ENCODE peak calls at places on chromosomes 5 and 9, in four cellular contexts. One of them, this sample, is unnamed.

GRCh38 chr9:68751556-68751955 is 46.5 kb downstream of the PIP5K1B start:
- DNase-seq in GM23338: no peak
- DNase-seq in K562: no peak
- DNase-seq in pancreas: no peak
- DNase-seq in this sample: no peak

GRCh38 chr9:123542435-123543225 is 186.6 kb downstream of the CRB2 start:
- DNase-seq in GM23338: no peak
- DNase-seq in K562: no peak
- DNase-seq in pancreas: no peak
- DNase-seq in this sample: no peak

GRCh38 chr5:143134269-143134668 is 269.2 kb downstream of the NR3C1 start:
- DNase-seq in GM23338: no peak
- DNase-seq in K562: no peak
- DNase-seq in pancreas: no peak
- DNase-seq in this sample: no peak

GRCh38 chr5:547086-547924 is 23.1 kb upstream of the SLC9A3 start:
- DNase-seq in GM23338: no peak
- DNase-seq in K562: no peak
- DNase-seq in pancreas: no peak
- DNase-seq in this sample: peak; percentile 8

GRCh38 chr9:21670374-21670773 is 132.1 kb upstream of the MTAP start:
- DNase-seq in GM23338: no peak
- DNase-seq in K562: no peak
- DNase-seq in pancreas: no peak
- DNase-seq in this sample: no peak

GRCh38 chr5:148290271-148291195 is 21.7 kb upstream of the SPINK7 start:
- DNase-seq in GM23338: peak; percentile 79
- DNase-seq in K562: no peak
- DNase-seq in pancreas: no peak
- DNase-seq in this sample: no peak

GRCh38 chr5:136143763-136144162 is 11.1 kb downstream of the SMAD5 start:
- DNase-seq in GM23338: no peak
- DNase-seq in K562: no peak
- DNase-seq in pancreas: no peak
- DNase-seq in this sample: no peak

GRCh38 chr9:83639266-83639665 is 16.3 kb downstream of the IDNK start:
- DNase-seq in GM23338: no peak
- DNase-seq in K562: no peak
- DNase-seq in pancreas: no peak
- DNase-seq in this sample: no peak

GRCh38 chr5:39138182-39138487 is 63.9 kb upstream of the RICTOR start:
- DNase-seq in GM23338: no peak
- DNase-seq in K562: no peak
- DNase-seq in pancreas: no peak
- DNase-seq in this sample: no peak

GRCh38 chr9:8693147-8693921 is 893.8 kb upstream of the DMAC1 start:
- DNase-seq in GM23338: peak; percentile 44
- DNase-seq in K562: no peak
- DNase-seq in pancreas: no peak
- DNase-seq in this sample: no peak

GRCh38 chr9:111232997-111233790 is 96.8 kb downstream of the OR2K2 start:
- DNase-seq in GM23338: peak; percentile 29
- DNase-seq in K562: no peak
- DNase-seq in pancreas: no peak
- DNase-seq in this sample: peak; percentile 9

GRCh38 chr5:165029471-165029870 is 1524.1 kb downstream of the MAT2B start:
- DNase-seq in GM23338: peak; percentile 78
- DNase-seq in K562: no peak
- DNase-seq in pancreas: no peak
- DNase-seq in this sample: peak; percentile 79

GRCh38 chr9:83992407-83992806 is 11.8 kb downstream of the RMI1 start:
- DNase-seq in GM23338: no peak
- DNase-seq in K562: peak; percentile 15
- DNase-seq in pancreas: no peak
- DNase-seq in this sample: no peak

GRCh38 chr5:55892479-55892878 is 41.3 kb downstream of the IL31RA start:
- DNase-seq in GM23338: no peak
- DNase-seq in K562: no peak
- DNase-seq in pancreas: no peak
- DNase-seq in this sample: no peak

GRCh38 chr5:16690243-16690839 is 73.5 kb upstream of the RETREG1 start:
- DNase-seq in GM23338: peak; percentile 85
- DNase-seq in K562: peak; percentile 69
- DNase-seq in pancreas: no peak
- DNase-seq in this sample: peak; percentile 44

GRCh38 chr9:85541876-85542275 is 199.9 kb downstream of the AGTPBP1 start:
- DNase-seq in GM23338: peak; percentile 29
- DNase-seq in K562: no peak
- DNase-seq in pancreas: no peak
- DNase-seq in this sample: no peak

GRCh38 chr9:18566125-18566524 is 92.2 kb downstream of the ADAMTSL1 start:
- DNase-seq in GM23338: no peak
- DNase-seq in K562: no peak
- DNase-seq in pancreas: no peak
- DNase-seq in this sample: no peak

GRCh38 chr5:137186759-137187461 is 312.2 kb downstream of the SPOCK1 start:
- DNase-seq in GM23338: no peak
- DNase-seq in K562: no peak
- DNase-seq in pancreas: no peak
- DNase-seq in this sample: no peak

GRCh38 chr9:105908069-105908468 is 213.7 kb downstream of the TMEM38B start:
- DNase-seq in GM23338: no peak
- DNase-seq in K562: no peak
- DNase-seq in pancreas: no peak
- DNase-seq in this sample: no peak

GRCh38 chr5:158861366-158861765 is 238.3 kb downstream of the EBF1 start:
- DNase-seq in GM23338: no peak
- DNase-seq in K562: no peak
- DNase-seq in pancreas: no peak
- DNase-seq in this sample: no peak

GRCh38 chr5:131538177-131538593 is 96.8 kb downstream of the RAPGEF6 start:
- DNase-seq in GM23338: no peak
- DNase-seq in K562: no peak
- DNase-seq in pancreas: no peak
- DNase-seq in this sample: no peak

GRCh38 chr5:123992641-123993040 is 480.7 kb downstream of the CSNK1G3 start:
- DNase-seq in GM23338: peak; percentile 51
- DNase-seq in K562: no peak
- DNase-seq in pancreas: no peak
- DNase-seq in this sample: no peak

GRCh38 chr5:71748360-71748759 is 29.3 kb downstream of the CARTPT start:
- DNase-seq in GM23338: no peak
- DNase-seq in K562: no peak
- DNase-seq in pancreas: peak; percentile 71
- DNase-seq in this sample: peak; percentile 68

GRCh38 chr5:162231522-162231921 is 163.9 kb downstream of the GABRG2 start:
- DNase-seq in GM23338: no peak
- DNase-seq in K562: no peak
- DNase-seq in pancreas: no peak
- DNase-seq in this sample: no peak

GRCh38 chr5:83026507-83026906 is 50.7 kb downstream of the TMEM167A start:
- DNase-seq in GM23338: peak; percentile 56
- DNase-seq in K562: no peak
- DNase-seq in pancreas: no peak
- DNase-seq in this sample: no peak

GRCh38 chr5:138457532-138458275 is 7.6 kb upstream of the EGR1 start:
- DNase-seq in GM23338: no peak
- DNase-seq in K562: no peak
- DNase-seq in pancreas: no peak
- DNase-seq in this sample: no peak

GRCh38 chr5:80884851-80885697 is 75.1 kb upstream of the RASGRF2 start:
- DNase-seq in GM23338: no peak
- DNase-seq in K562: peak; percentile 12
- DNase-seq in pancreas: no peak
- DNase-seq in this sample: no peak

GRCh38 chr5:105956456-105957177 is 1714.1 kb downstream of the EFNA5 start:
- DNase-seq in GM23338: no peak
- DNase-seq in K562: no peak
- DNase-seq in pancreas: no peak
- DNase-seq in this sample: no peak

GRCh38 chr5:97929383-97929782 is 746.3 kb upstream of the RIOK2 start:
- DNase-seq in GM23338: no peak
- DNase-seq in K562: no peak
- DNase-seq in pancreas: no peak
- DNase-seq in this sample: no peak

GRCh38 chr5:93622240-93622885 is 39.3 kb downstream of the NR2F1 start:
- DNase-seq in GM23338: peak; percentile 80
- DNase-seq in K562: no peak
- DNase-seq in pancreas: no peak
- DNase-seq in this sample: peak; percentile 51

GRCh38 chr5:130514984-130515690 is 610.9 kb downstream of the CHSY3 start:
- DNase-seq in GM23338: no peak
- DNase-seq in K562: no peak
- DNase-seq in pancreas: no peak
- DNase-seq in this sample: no peak

GRCh38 chr5:149605998-149606721 is 24.9 kb downstream of the ARHGEF37 start:
- DNase-seq in GM23338: no peak
- DNase-seq in K562: peak; percentile 83
- DNase-seq in pancreas: no peak
- DNase-seq in this sample: no peak
- H3K4me1 ChIP-seq in GM23338: no peaks in the 10 kb centered on the region
- H3K4me1 ChIP-seq in K562: peaks cover 14% of the 10 kb centered on the region
- H3K4me1 ChIP-seq in pancreas: no peaks in the 10 kb centered on the region
- H3K4me1 ChIP-seq in this sample: no peaks in the 10 kb centered on the region

DNA sequence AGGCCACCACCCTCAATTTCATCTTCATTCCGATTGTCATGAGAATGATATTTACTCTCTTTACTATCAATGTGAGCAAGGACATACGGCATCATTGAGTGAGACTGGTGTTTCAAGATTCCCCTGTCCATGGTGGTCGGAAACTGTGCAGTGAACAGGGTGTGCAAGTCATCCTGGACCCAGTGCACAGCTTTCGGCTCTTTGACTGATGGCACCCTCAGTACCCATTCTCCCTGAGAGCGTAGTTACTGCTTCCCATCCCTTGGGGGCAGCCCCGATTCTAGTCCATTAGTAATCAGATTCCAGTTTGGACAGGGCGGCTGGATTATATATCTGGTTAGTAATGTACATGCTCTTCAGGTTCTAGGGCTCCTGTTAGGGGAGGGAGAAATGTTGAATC is 61.7 kb upstream of the SUB1 start:
- DNase-seq in GM23338: peak; percentile 27
- DNase-seq in K562: no peak
- DNase-seq in pancreas: no peak
- DNase-seq in this sample: peak; percentile 31
- TF ChIP-seq CTCF in GM23338: peak; percentile 46
- TF ChIP-seq CTCF in K562: peak; percentile 18
- TF ChIP-seq CTCF in pancreas: no peak
- TF ChIP-seq CTCF in this sample: peak; percentile 27

DNA sequence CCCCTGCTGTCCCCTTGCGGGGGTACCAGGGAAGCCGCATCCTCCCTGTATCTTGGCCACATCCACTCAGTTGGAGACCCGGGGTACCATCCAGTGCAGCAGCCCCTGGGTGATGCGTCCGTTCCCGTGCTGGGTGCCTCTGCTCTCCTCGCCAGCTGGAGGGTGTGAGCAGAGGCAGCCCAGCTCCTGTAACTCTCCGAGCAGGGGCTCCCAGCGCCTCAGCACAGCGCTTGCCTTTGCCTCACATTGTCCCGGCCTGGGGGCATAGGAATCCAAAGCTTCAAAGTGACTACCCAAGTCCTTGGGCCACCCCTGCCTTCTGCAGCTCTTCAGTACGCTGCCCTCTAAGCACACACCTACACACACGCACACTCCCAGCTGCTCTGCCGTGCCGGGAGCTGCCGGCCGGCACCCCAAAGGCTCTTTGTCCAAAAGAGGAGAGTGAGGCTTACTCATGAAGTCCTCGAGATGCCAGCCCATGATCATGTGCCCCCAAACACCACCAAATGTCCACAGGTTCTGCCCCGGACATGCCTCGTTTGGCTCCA is 733 bp downstream of the ANGPTL2 start:
- DNase-seq in GM23338: peak; percentile 30
- DNase-seq in K562: no peak
- DNase-seq in pancreas: no peak
- DNase-seq in this sample: peak; percentile 34
- H3K4me3 ChIP-seq in GM23338: peak overlapping the region; percentile 60
- H3K4me3 ChIP-seq in K562: no peak overlapping the region
- H3K4me3 ChIP-seq in pancreas: peak overlapping the region; percentile 13
- H3K4me3 ChIP-seq in this sample: peak overlapping the region; percentile 72

DNA sequence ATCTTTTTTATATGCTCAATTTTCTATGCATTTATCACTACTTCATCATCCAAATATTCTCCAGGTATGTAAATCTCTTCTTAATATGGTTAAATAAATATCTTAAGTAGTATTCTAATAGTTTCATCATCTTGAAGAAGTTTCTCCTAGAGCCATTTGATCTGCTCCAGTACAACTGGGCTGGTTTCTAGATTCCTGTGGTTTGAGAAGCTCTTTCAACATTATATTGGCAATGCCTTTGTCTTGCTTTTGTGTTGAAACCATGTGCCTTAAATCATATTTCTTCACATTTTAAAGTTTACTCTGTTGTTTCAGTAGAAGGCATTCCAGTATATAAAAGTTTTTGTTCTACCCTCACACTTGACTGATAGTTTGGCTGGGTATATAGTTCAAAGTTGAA is 27.6 kb downstream of the MBLAC2 start:
- DNase-seq in GM23338: no peak
- DNase-seq in K562: no peak
- DNase-seq in pancreas: no peak
- DNase-seq in this sample: no peak
- H3K4me1 ChIP-seq in GM23338: no peaks in the 10 kb centered on the region
- H3K4me1 ChIP-seq in K562: no peaks in the 10 kb centered on the region
- H3K4me1 ChIP-seq in pancreas: no peaks in the 10 kb centered on the region
- H3K4me1 ChIP-seq in this sample: no peaks in the 10 kb centered on the region

GRCh38 chr5:129133553-129133952 is 39.0 kb downstream of the ISOC1 start:
- DNase-seq in GM23338: no peak
- DNase-seq in K562: no peak
- DNase-seq in pancreas: no peak
- DNase-seq in this sample: no peak

GRCh38 chr5:129137637-129138036 is 43.1 kb downstream of the ISOC1 start:
- DNase-seq in GM23338: no peak
- DNase-seq in K562: no peak
- DNase-seq in pancreas: no peak
- DNase-seq in this sample: no peak

DNA sequence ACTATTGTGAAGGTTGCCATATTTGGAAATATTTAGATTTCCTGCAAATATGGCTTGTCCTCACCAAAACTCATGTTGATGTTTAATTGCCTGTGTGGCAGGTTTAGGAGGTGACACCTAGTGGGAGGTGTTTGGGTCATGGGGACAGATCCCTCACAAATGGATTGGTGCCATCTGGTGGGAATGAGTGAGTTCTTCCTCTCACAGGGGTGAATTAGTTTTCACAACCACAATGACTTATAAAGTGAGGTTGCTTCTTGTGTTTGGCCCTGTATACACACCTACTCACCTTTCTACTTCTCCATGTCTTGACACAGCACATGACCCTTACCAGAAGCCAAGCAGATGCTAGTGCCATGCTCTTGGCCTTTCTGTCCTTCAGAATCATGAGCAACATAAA is 41.1 kb downstream of the ISOC1 start:
- DNase-seq in GM23338: peak; percentile 74
- DNase-seq in K562: peak; percentile 16
- DNase-seq in pancreas: no peak
- DNase-seq in this sample: peak; percentile 18
- TF ChIP-seq CTCF in GM23338: peak; percentile 64
- TF ChIP-seq CTCF in K562: peak; percentile 60
- TF ChIP-seq CTCF in pancreas: no peak
- TF ChIP-seq CTCF in this sample: peak; percentile 54

GRCh38 chr5:146872191-146872590 is 6.4 kb downstream of the PPP2R2B start:
- DNase-seq in GM23338: peak; percentile 81
- DNase-seq in K562: no peak
- DNase-seq in pancreas: no peak
- DNase-seq in this sample: no peak
- H3K4me3 ChIP-seq in GM23338: peak overlapping the region; percentile 1
- H3K4me3 ChIP-seq in K562: no peak overlapping the region
- H3K4me3 ChIP-seq in pancreas: no peak overlapping the region
- H3K4me3 ChIP-seq in this sample: no peak overlapping the region